ENCODE peak calls at places on chromosomes 13 and 19, in nine cellular contexts. B is brain microvascular endothelial cell, J is astrocyte of the spinal cord, E is neural progenitor cell, G is kidney, K is fibroblast of the aortic adventitia, V is kidney epithelial cell, R is body of pancreas, C is bronchial epithelial cell. W is an unnamed sample.

GRCh38 chr13:44660050-44660449 is 83.9 kb upstream of the TSC22D1 start:
- DNase-seq in B (no peak), J (no peak), E (no peak), G (no peak), K (no peak), V (no peak), R (no peak), C (peak; percentile 39), W (no peak)

GRCh38 chr19:56896041-56896440 is 55.5 kb upstream of the PEG3 start:
- DNase-seq in B (no peak), J (no peak), E (no peak), G (no peak), K (no peak), V (no peak), R (no peak), C (no peak), W (no peak)

GRCh38 chr13:46071590-46072249 is 19.2 kb upstream of the ZC3H13 start:
- DNase-seq in B (no peak), J (no peak), E (no peak), G (no peak), K (no peak), V (no peak), R (no peak), C (no peak), W (no peak)

GRCh38 chr19:13646758-13647157 is 117.6 kb upstream of the MRI1 start:
- DNase-seq in B (no peak), J (no peak), E (no peak), G (no peak), K (no peak), V (no peak), R (no peak), C (no peak), W (no peak)

GRCh38 chr13:32381539-32381938 is 46.4 kb downstream of the N4BP2L1 start:
- DNase-seq in B (peak; percentile 14), J (peak; percentile 23), E (peak; percentile 71), G (no peak), K (peak; percentile 61), V (peak; percentile 5), R (peak; percentile 32), C (peak; percentile 39), W (no peak)

GRCh38 chr19:55677572-55678028 is 2.6 kb downstream of the EPN1 start:
- DNase-seq in B (no peak), J (no peak), E (no peak), G (peak; percentile 53), K (no peak), V (no peak), R (peak; percentile 64), C (no peak), W (no peak)

GRCh38 chr19:43725468-43725867 is 9.6 kb downstream of the IRGC start:
- DNase-seq in B (no peak), J (no peak), E (no peak), G (no peak), K (no peak), V (no peak), R (no peak), C (no peak), W (no peak)

GRCh38 chr19:50300814-50301606 is 28.2 kb downstream of the KCNC3 start:
- DNase-seq in B (peak; percentile 76), J (peak; percentile 81), E (no peak), G (no peak), K (peak; percentile 39), V (peak; percentile 37), R (no peak), C (peak; percentile 77), W (no peak)

GRCh38 chr19:1811472-1811894 is 593 bp downstream of the ATP8B3 start:
- DNase-seq in B (peak; percentile 18), J (peak; percentile 50), E (no peak), G (peak; percentile 94), K (peak; percentile 46), V (peak; percentile 63), R (peak; percentile 80), C (peak; percentile 84), W (no peak)

GRCh38 chr13:64154514-64154913 is 2738.9 kb upstream of the PCDH20 start:
- DNase-seq in B (no peak), J (peak; percentile 23), E (no peak), G (no peak), K (peak; percentile 71), V (no peak), R (no peak), C (no peak), W (peak; percentile 8)

GRCh38 chr19:47275866-47276461 is 1.3 kb downstream of the INAFM1 start:
- DNase-seq in B (peak; percentile 55), J (peak; percentile 56), E (no peak), G (peak; percentile 92), K (peak; percentile 73), V (no peak), R (peak; percentile 53), C (no peak), W (no peak)

GRCh38 chr19:55702131-55702627 is 27.2 kb downstream of the EPN1 start:
- DNase-seq in B (no peak), J (no peak), E (no peak), G (no peak), K (peak; percentile 4), V (no peak), R (peak; percentile 43), C (no peak), W (no peak)

GRCh38 chr19:16359074-16359473 is 34.4 kb downstream of the KLF2 start:
- DNase-seq in B (no peak), J (no peak), E (no peak), G (no peak), K (no peak), V (no peak), R (no peak), C (peak; percentile 60), W (no peak)

GRCh38 chr19:16351133-16351809 is 26.6 kb downstream of the KLF2 start:
- DNase-seq in B (no peak), J (no peak), E (no peak), G (no peak), K (peak; percentile 51), V (no peak), R (no peak), C (peak; percentile 8), W (no peak)

GRCh38 chr19:16359964-16360363 is 35.3 kb downstream of the KLF2 start:
- DNase-seq in B (no peak), J (no peak), E (no peak), G (no peak), K (no peak), V (no peak), R (no peak), C (no peak), W (no peak)

GRCh38 chr19:16358456-16358855 is 33.8 kb downstream of the KLF2 start:
- DNase-seq in B (no peak), J (no peak), E (no peak), G (no peak), K (no peak), V (no peak), R (no peak), C (no peak), W (no peak)

DNA sequence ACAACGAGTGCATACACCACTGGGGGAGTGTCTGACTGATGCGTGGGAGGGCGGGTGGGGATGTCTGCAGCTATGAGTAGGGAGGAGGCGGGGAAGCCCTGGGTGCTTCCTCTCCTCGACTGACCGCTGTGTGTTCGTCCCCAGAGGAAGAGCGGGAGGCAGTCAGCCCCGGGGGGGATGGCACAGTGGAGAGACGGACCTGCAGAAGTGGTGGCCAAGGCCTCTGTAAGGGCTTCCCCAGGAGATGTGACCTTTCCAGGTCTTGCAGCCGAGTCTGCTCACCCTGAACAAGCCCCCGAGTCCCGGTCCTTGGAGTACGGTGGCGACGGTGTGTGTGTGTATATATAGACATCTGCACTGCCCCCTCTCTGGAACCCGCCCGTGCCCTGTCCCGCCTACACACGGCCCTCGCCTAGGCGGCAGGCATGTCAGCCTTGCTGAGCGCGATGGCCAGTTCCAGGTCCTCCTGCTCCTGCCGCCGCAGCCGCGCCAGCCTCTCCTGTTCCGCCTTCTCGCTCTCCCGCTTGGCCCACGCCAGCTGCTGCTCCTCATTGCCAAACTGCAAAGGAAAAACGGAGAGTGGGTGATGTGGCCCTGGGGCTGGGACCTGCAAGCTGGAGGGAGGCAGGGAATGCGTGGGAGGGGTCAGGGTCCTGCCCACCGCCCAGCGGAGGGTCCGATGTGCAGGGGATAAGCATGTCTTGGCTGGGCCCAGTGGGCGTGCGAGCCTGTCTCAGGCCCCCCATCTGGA is 30.8 kb downstream of the KLF2 start:
- DNase-seq in B (peak; percentile 57), J (no peak), E (no peak), G (peak; percentile 77), K (no peak), V (no peak), R (no peak), C (no peak), W (no peak)
- H3K4me3 ChIP-seq in B (peak overlapping the region; percentile 35), J (no peak overlapping the region), E (no peak overlapping the region), G (no peak overlapping the region), K (no peak overlapping the region), V (no peak overlapping the region), R (no peak overlapping the region), C (no peak overlapping the region), W (no peak overlapping the region)

GRCh38 chr13:23044906-23045305 is 135.9 kb upstream of the SGCG start:
- DNase-seq in B (no peak), J (no peak), E (no peak), G (no peak), K (no peak), V (no peak), R (no peak), C (peak; percentile 53), W (no peak)
- TF ChIP-seq CTCF in B (no peak), J (no peak), E (no peak), G (no peak), K (no peak), V (no peak), R (no peak), C (no peak), W (no peak)

DNA sequence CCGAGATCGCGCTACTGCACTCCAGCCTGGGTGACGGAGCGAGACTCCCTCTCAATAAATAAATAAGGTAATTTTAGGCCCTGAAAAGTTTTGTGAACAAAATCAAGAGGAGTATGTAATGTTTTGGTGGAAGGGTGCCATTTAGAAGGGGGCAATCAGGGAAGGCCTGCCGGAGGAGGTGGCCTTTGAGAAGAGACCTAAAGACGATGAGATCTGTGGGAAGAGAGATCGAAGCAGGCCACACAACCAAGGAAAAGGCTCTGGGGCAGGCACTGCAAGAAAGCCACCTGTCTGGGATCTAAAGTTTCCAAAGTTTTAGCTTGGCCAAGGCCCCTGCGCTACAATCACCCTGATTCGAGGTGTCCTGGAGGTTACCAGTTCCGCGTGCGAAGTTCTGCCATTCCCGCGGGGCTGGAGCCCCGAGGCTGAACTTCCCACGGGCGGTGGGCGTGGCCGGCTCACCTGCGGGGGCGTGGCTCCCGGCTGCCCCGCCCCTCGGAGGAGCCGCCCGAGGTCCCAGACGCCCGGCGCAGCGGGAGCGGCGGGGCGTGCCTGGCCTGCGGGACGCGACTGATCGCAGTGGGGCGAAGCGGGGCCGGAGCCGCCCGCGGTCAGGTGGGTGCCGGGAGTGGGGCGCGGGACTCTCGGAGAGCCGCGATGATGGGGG is at the start of gene KLC3:
- DNase-seq in B (no peak), J (no peak), E (peak; percentile 76), G (no peak), K (no peak), V (no peak), R (peak; percentile 61), C (peak; percentile 29), W (no peak)
- H3K4me3 ChIP-seq in B (no peak within 1 kb of the TSS), J (no peak within 1 kb of the TSS), E (peak within 1 kb of the TSS; percentile 47), G (peak within 1 kb of the TSS; percentile 32), K (no peak within 1 kb of the TSS), V (peak within 1 kb of the TSS; percentile 29), R (no peak within 1 kb of the TSS), C (peak within 1 kb of the TSS; percentile 80), W (peak within 1 kb of the TSS; percentile 46)

DNA sequence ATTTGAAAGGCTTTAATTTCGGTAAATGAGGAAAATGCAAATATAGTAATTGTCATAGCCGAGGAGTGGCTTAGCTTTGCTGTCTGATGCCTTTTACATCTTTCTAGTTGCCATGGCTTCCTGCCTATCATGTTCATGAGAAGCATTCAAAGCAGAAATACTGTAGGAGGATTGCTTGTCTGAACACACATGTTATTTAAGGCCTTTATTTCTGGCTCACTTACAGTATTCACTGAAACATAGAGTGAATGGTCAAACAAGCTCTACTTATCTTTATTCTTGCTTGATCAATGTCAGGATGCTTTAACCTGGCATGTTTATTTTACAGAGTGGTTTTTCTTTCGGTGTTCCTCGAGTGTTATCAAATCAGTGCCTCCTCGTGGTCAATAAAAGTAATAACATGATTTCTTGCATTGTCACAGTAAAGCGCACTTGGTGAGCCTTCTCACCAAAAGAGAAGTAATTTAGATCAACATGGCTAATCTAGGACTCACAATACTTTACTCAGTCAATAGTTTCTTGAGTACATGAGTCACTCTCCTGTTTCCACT is 73.5 kb upstream of the PCDH17 start:
- DNase-seq in B (no peak), J (peak; percentile 3), E (peak; percentile 67), G (no peak), K (no peak), V (no peak), R (no peak), C (peak; percentile 25), W (no peak)
- TF ChIP-seq CTCF in B (no peak), J (no peak), E (peak; percentile 64), G (no peak), K (no peak), V (peak; percentile 32), R (peak; percentile 3), C (peak; percentile 17), W (peak; percentile 50)

W was measured in retinal pigment epithelial cell.